ENCODE peak calls at places on chromosomes 3 and 15, in five cellular contexts. D is PC-3, M is left ventricle myocardium inferior, X is spleen, H is heart right ventricle. V is an unnamed sample.

GRCh38 chr15:64452988-64453688 is 7.2 kb upstream of the ZNF609 start:
- DNase-seq in H (peak; percentile 42), D (no peak), X (no peak), M (peak; percentile 52), V (peak; percentile 41)

GRCh38 chr3:16203031-16203430 is 28.6 kb downstream of the GALNT15 start:
- DNase-seq in D (peak; percentile 93), M (no peak), H (no peak), X (no peak), V (peak; percentile 73)

GRCh38 chr15:80662756-80663553 is 32.2 kb upstream of the ABHD17C start:
- DNase-seq in M (no peak), D (no peak), X (no peak), H (no peak), V (no peak)

GRCh38 chr15:33506781-33507180 is 196.0 kb downstream of the RYR3 start:
- DNase-seq in X (no peak), H (no peak), M (no peak), D (no peak), V (no peak)

GRCh38 chr3:34782876-34783275 is 856.4 kb upstream of the ARPP21 start:
- DNase-seq in H (no peak), X (no peak), M (no peak), D (no peak), V (no peak)

GRCh38 chr15:65641723-65642475 is 20.2 kb downstream of the SLC24A1 start:
- DNase-seq in H (no peak), M (no peak), X (no peak), D (no peak), V (no peak)

GRCh38 chr3:81968628-81969027 is 207.2 kb upstream of the GBE1 start:
- DNase-seq in M (no peak), X (no peak), D (no peak), H (no peak), V (no peak)

GRCh38 chr15:78711638-78712037 is 70.6 kb upstream of the CHRNB4 start:
- DNase-seq in X (no peak), D (no peak), M (no peak), H (no peak), V (no peak)

GRCh38 chr3:152786977-152787681 is 47.8 kb upstream of the P2RY1 start:
- DNase-seq in X (no peak), H (no peak), D (no peak), M (no peak), V (peak; percentile 20)

GRCh38 chr3:52704611-52705437 is 767 bp downstream of the GLT8D1 start:
- DNase-seq in X (no peak), D (peak; percentile 30), H (no peak), M (no peak), V (no peak)

GRCh38 chr3:152258448-152259302 is 10.1 kb upstream of the MBNL1 start:
- DNase-seq in M (peak; percentile 26), X (no peak), D (peak; percentile 97), H (peak; percentile 37), V (peak; percentile 95)

GRCh38 chr3:140753865-140754754 is 76.2 kb downstream of the TRIM42 start:
- DNase-seq in M (no peak), X (no peak), H (no peak), D (peak; percentile 39), V (no peak)

GRCh38 chr3:195717416-195717815 is 3.4 kb upstream of the MUC20 start:
- DNase-seq in D (no peak), X (no peak), H (no peak), M (no peak), V (no peak)

GRCh38 chr3:127750226-127751031 is 71.9 kb downstream of the MGLL start:
- DNase-seq in X (no peak), M (no peak), D (peak; percentile 79), H (no peak), V (peak; percentile 85)

GRCh38 chr15:74517096-74517495 is 23.9 kb upstream of the ARID3B start:
- DNase-seq in H (no peak), M (no peak), D (peak; percentile 71), X (no peak), V (no peak)

GRCh38 chr15:42226648-42227047 is 18.5 kb upstream of the VPS39 start:
- DNase-seq in H (no peak), M (no peak), X (no peak), D (no peak), V (no peak)

GRCh38 chr15:58521293-58521991 is 89.7 kb downstream of the LIPC start:
- DNase-seq in D (peak; percentile 93), M (peak; percentile 42), H (peak; percentile 38), X (peak; percentile 89), V (peak; percentile 58)

GRCh38 chr3:83033123-83033522 is 1271.7 kb upstream of the GBE1 start:
- DNase-seq in X (no peak), M (no peak), D (peak; percentile 51), H (no peak), V (peak; percentile 37)

GRCh38 chr3:59469948-59470723 is 420.3 kb upstream of the CFAP20DC start:
- DNase-seq in H (no peak), M (no peak), X (no peak), D (peak; percentile 69), V (no peak)

GRCh38 chr3:187150599-187150998 is 11.3 kb upstream of the RPL39L start:
- DNase-seq in D (peak; percentile 24), H (no peak), M (no peak), X (peak; percentile 77), V (no peak)

GRCh38 chr3:135992072-135992471 is 26.5 kb downstream of the PPP2R3A start:
- DNase-seq in X (no peak), M (no peak), H (no peak), D (peak; percentile 75), V (peak; percentile 91)

GRCh38 chr3:115823083-115823482 is 199.8 kb downstream of the GAP43 start:
- DNase-seq in H (no peak), X (no peak), D (peak; percentile 19), M (no peak), V (no peak)

GRCh38 chr15:23003736-23004135 is 23.6 kb upstream of the CYFIP1 start:
- DNase-seq in D (no peak), X (no peak), H (no peak), M (no peak), V (no peak)

GRCh38 chr3:156207802-156208685 is 87.7 kb downstream of the KCNAB1 start:
- DNase-seq in M (no peak), X (no peak), D (peak; percentile 60), H (no peak), V (peak; percentile 78)

GRCh38 chr3:140206196-140207040 is 271.4 kb downstream of the CLSTN2 start:
- DNase-seq in X (no peak), M (no peak), H (peak; percentile 17), D (peak; percentile 3), V (peak; percentile 49)

GRCh38 chr3:127431066-127431465 is 143.2 kb upstream of the PRR20G start:
- DNase-seq in H (no peak), X (no peak), M (no peak), D (no peak), V (no peak)

GRCh38 chr3:128421966-128422365 is 44.7 kb downstream of the DNAJB8 start:
- DNase-seq in D (no peak), M (no peak), H (no peak), X (no peak), V (no peak)

GRCh38 chr3:139020868-139021234 is at the start of gene PRR23B:
- DNase-seq in M (no peak), D (peak; percentile 2), X (no peak), H (no peak), V (no peak)

GRCh38 chr15:38176155-38176554 is 76.5 kb upstream of the SPRED1 start:
- DNase-seq in H (no peak), M (no peak), X (no peak), D (peak; percentile 73), V (peak; percentile 83)

GRCh38 chr3:71575433-71575832 is 8.1 kb downstream of the FOXP1 start:
- DNase-seq in X (no peak), H (no peak), D (no peak), M (no peak), V (no peak)

GRCh38 chr3:17433866-17434265 is 308.6 kb downstream of the TBC1D5 start:
- DNase-seq in X (no peak), D (no peak), H (no peak), M (no peak), V (no peak)

GRCh38 chr15:73838795-73839565 is 34.4 kb upstream of the TBC1D21 start:
- DNase-seq in M (peak; percentile 85), H (peak; percentile 81), D (no peak), X (no peak), V (no peak)

GRCh38 chr3:141387446-141388030 is 19.2 kb downstream of the ZBTB38 start:
- DNase-seq in D (no peak), X (no peak), H (no peak), M (no peak), V (no peak)

GRCh38 chr15:31024979-31025378 is 33.6 kb upstream of the MTMR10 start:
- DNase-seq in X (no peak), D (no peak), H (no peak), M (no peak), V (peak; percentile 26)

GRCh38 chr3:13705051-13705450 is 156.1 kb downstream of the FBLN2 start:
- DNase-seq in D (no peak), H (no peak), X (peak; percentile 1), M (peak; percentile 2), V (no peak)

GRCh38 chr3:22319446-22319845 is 568.4 kb upstream of the ZNF385D start:
- DNase-seq in M (no peak), D (peak; percentile 37), X (no peak), H (no peak), V (peak; percentile 50)

GRCh38 chr15:59691194-59691805 is 2.2 kb upstream of the BNIP2 start:
- DNase-seq in X (no peak), H (peak; percentile 28), D (peak; percentile 61), M (no peak), V (peak; percentile 62)

DNA sequence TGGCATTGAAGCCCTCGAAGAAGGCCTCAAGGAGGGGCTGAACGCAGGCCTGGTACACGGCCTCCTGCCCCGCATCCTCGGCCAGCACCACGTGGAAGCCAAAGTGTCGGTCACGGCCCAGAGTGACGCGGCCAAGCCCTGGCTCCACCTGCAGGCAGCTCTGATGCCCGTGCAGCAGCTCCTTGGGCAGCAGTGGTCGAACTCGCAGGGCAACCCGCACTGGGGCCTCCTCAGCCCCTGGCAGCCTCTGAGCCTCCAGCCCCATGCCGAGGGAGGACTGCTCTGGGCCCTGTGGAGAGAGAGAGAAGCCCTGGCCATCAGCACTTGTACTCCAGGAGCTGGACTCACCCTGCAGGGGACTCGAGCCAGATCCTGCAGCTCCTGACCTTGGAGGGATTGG is 2.6 kb downstream of the KIF7 start:
- DNase-seq in D (no peak), M (no peak), H (no peak), X (no peak), V (no peak)
- TF ChIP-seq CTCF in D (peak; percentile 19), M (no peak), H (no peak), X (no peak), V (no peak)

DNA sequence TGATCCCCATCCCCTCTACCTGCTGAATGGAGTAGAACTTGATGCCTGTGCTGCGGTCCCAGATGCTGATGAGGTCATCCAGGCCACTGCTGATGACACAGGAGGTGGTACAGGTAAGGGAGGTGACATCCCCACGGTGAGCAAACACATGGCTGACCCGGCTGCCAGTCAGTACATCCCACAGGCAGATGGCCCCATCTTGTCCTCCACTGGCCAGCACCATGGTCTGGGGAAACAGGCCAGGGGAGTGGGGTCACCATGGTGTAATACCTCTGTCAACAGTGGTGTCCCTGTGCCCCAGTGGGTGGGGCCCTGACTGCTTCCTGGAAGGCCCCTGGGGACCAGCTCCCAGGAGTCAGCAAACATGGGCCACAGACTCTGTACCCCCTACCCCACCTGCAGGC is 33.3 kb downstream of the PTPN23 start:
- DNase-seq in X (peak; percentile 70), M (no peak), H (no peak), D (no peak), V (no peak)
- H3K4me3 ChIP-seq in X (no peak overlapping the region), M (no peak overlapping the region), H (no peak overlapping the region), D (no peak overlapping the region), V (no peak overlapping the region)

GRCh38 chr3:119883461-119884160 is 101.7 kb downstream of the NR1I2 start:
- DNase-seq in M (no peak), H (no peak), D (no peak), X (no peak), V (no peak)
- TF ChIP-seq CTCF in M (peak; percentile 23), H (no peak), D (peak; percentile 44), X (no peak), V (no peak)

GRCh38 chr15:99387769-99388168 is 136.5 kb downstream of the LRRC28 start:
- DNase-seq in H (no peak), X (no peak), D (no peak), M (no peak), V (no peak)
- H3K4me3 ChIP-seq in H (no peak overlapping the region), X (no peak overlapping the region), D (no peak overlapping the region), M (no peak overlapping the region), V (no peak overlapping the region)

V was measured in astrocyte of the spinal cord.